ENCODE peak calls at places on chromosomes 3 and 15, in five cellular contexts. E is sigmoid colon, Q is suprapubic skin, X is body of pancreas, G is A549. O is an unnamed sample.
A peak's percentile ranks its signal among the peaks of the same experiment; 100 is the strongest.

GRCh38 chr15:50911001-50911400 is 2.5 kb downstream of the AP4E1 start:
- DNase-seq in Q (no peak), G (no peak), E (no peak), X (no peak), O (no peak)

GRCh38 chr3:7847521-7847920 is 654.1 kb upstream of the LMCD1 start:
- DNase-seq in Q (no peak), G (no peak), E (no peak), X (no peak), O (no peak)

GRCh38 chr3:9396301-9396631 is 1.1 kb upstream of the SETD5 start:
- DNase-seq in E (peak; percentile 97), G (peak; percentile 76), Q (peak; percentile 94), X (peak; percentile 84), O (peak; percentile 93)

GRCh38 chr3:58190882-58191281 is 19.9 kb downstream of the DNASE1L3 start:
- DNase-seq in X (no peak), G (no peak), Q (no peak), E (no peak), O (no peak)

GRCh38 chr3:172511783-172512357 is 11.4 kb downstream of the TNFSF10 start:
- DNase-seq in Q (no peak), G (no peak), E (no peak), X (no peak), O (no peak)

GRCh38 chr3:132414841-132415240 is 2.5 kb upstream of the DNAJC13 start:
- DNase-seq in X (no peak), E (no peak), G (no peak), Q (no peak), O (no peak)

GRCh38 chr3:153284282-153284938 is 122.4 kb downstream of the RAP2B start:
- DNase-seq in Q (no peak), E (peak; percentile 83), X (no peak), G (peak; percentile 49), O (peak; percentile 72)

GRCh38 chr3:37526511-37526910 is 335.2 kb upstream of the CTDSPL start:
- DNase-seq in Q (no peak), X (no peak), G (no peak), E (peak; percentile 89), O (no peak)

GRCh38 chr3:154100556-154100955 is 20.6 kb upstream of the ARHGEF26 start:
- DNase-seq in E (no peak), X (no peak), Q (no peak), G (no peak), O (no peak)

GRCh38 chr3:42051384-42052131 is 39.6 kb upstream of the TRAK1 start:
- DNase-seq in X (no peak), Q (peak; percentile 21), G (no peak), E (peak; percentile 20), O (peak; percentile 55)

GRCh38 chr15:82936966-82937647 is 15.4 kb downstream of the HOMER2 start:
- DNase-seq in E (no peak), X (no peak), Q (no peak), G (peak; percentile 57), O (no peak)

GRCh38 chr3:125051715-125052581 is 3.8 kb downstream of the HEG1 start:
- DNase-seq in X (no peak), Q (peak; percentile 85), E (peak; percentile 88), G (no peak), O (no peak)

GRCh38 chr3:142251951-142252350 is 26.6 kb upstream of the GK5 start:
- DNase-seq in Q (no peak), X (no peak), G (no peak), E (no peak), O (no peak)

GRCh38 chr3:134017490-134017889 is 12.2 kb downstream of the SLCO2A1 start:
- DNase-seq in G (no peak), Q (no peak), E (peak; percentile 39), X (no peak), O (no peak)

GRCh38 chr3:20230954-20231353 is 44.9 kb upstream of the SGO1 start:
- DNase-seq in E (no peak), X (no peak), G (no peak), Q (no peak), O (no peak)

GRCh38 chr3:10437995-10438901 is 67.1 kb downstream of the ATP2B2 start:
- DNase-seq in E (no peak), X (no peak), G (no peak), Q (no peak), O (no peak)

GRCh38 chr3:51617597-51617996 is 53.5 kb upstream of the TEX264 start:
- DNase-seq in X (no peak), G (no peak), E (no peak), Q (no peak), O (no peak)

GRCh38 chr15:101684384-101684783 is 32.2 kb upstream of the TM2D3 start:
- DNase-seq in Q (no peak), X (no peak), E (no peak), G (peak; percentile 58), O (peak; percentile 8)

GRCh38 chr3:42532229-42532628 is 29.8 kb downstream of the VIPR1 start:
- DNase-seq in G (no peak), Q (no peak), X (no peak), E (no peak), O (no peak)

GRCh38 chr3:125317761-125318496 is 57.2 kb downstream of the ZNF148 start:
- DNase-seq in G (no peak), E (no peak), Q (no peak), X (no peak), O (no peak)

GRCh38 chr3:141455603-141456327 is 31.1 kb upstream of the RASA2 start:
- DNase-seq in E (no peak), G (no peak), X (no peak), Q (no peak), O (no peak)

GRCh38 chr3:72145506-72146380 is 360.8 kb upstream of the PROK2 start:
- DNase-seq in G (no peak), X (peak; percentile 31), Q (no peak), E (no peak), O (peak; percentile 15)

GRCh38 chr3:187072102-187072501 is 67.2 kb downstream of the RPL39L start:
- DNase-seq in G (no peak), E (no peak), Q (no peak), X (no peak), O (no peak)

GRCh38 chr3:55162031-55162784 is 234.3 kb upstream of the LRTM1 start:
- DNase-seq in X (no peak), E (no peak), Q (no peak), G (no peak), O (no peak)

GRCh38 chr3:37282996-37283395 is 108.6 kb upstream of the LRRFIP2 start:
- DNase-seq in Q (no peak), G (no peak), X (no peak), E (no peak), O (peak; percentile 53)

GRCh38 chr3:111244760-111245159 is 173.1 kb downstream of the NECTIN3 start:
- DNase-seq in E (no peak), G (no peak), Q (no peak), X (no peak), O (no peak)

GRCh38 chr3:192571197-192571791 is 156.0 kb downstream of the FGF12 start:
- DNase-seq in Q (no peak), E (peak; percentile 70), X (peak; percentile 51), G (peak; percentile 6), O (no peak)

GRCh38 chr15:77025066-77025435 is 30.1 kb downstream of the PSTPIP1 start:
- DNase-seq in E (peak; percentile 46), Q (peak; percentile 63), G (no peak), X (no peak), O (no peak)
- TF ChIP-seq POLR2A in E (no peak), Q (no peak), G (no peak), X (no peak), O (no peak)

GRCh38 chr15:41332788-41333527 is at the start of gene NUSAP1:
- DNase-seq in X (no peak), G (peak; percentile 42), E (no peak), Q (peak; percentile 12), O (no peak)
- TF ChIP-seq POLR2A in X (no peak), G (peak; percentile 55), E (no peak), Q (no peak), O (peak; percentile 91)

GRCh38 chr15:84736375-84736774 is 12.0 kb upstream of the ZNF592 start:
- DNase-seq in X (no peak), Q (no peak), E (no peak), G (no peak), O (no peak)

GRCh38 chr15:84737005-84737404 is 11.4 kb upstream of the ZNF592 start:
- DNase-seq in G (no peak), E (no peak), Q (no peak), X (no peak), O (no peak)

GRCh38 chr15:84740691-84741090 is 7.7 kb upstream of the ZNF592 start:
- DNase-seq in G (no peak), X (no peak), E (no peak), Q (no peak), O (no peak)

GRCh38 chr15:84731774-84732173 is 15.8 kb upstream of the SEC11A start:
- DNase-seq in Q (no peak), E (no peak), X (no peak), G (no peak), O (no peak)

DNA sequence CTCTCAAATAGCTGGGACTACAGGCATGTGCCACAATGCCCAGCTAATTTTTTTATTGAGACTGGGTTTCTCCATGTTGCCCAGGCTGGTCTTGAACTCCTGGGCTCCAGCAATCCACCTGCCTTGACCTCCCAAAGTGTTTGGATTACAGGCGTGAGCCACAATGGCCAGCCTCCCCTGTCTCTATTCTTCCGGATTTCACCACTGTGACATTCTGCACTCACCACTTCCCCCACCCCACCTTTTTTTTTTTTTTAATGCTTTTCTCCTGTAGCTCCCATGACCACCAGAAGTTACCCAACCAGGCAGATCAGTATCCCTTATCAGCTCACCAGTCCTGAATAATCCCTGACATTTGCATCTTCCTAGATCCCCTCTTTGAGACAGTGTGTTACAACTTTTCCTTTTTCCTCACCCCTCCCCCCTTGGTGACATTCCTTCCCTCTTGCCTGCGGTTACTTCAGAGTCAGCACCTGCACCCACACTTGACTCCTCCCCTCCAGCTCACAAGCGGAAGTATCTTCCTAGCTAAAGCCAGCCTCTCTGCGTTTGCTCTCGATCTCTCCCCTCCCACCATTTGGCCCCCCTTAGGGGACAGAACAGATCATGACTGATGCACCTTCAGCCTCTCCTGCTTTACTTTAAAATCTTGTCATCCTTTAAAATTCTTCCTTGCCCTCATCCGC is 13.5 kb upstream of the ZNF592 start:
- DNase-seq in Q (no peak), X (peak; percentile 58), G (peak; percentile 88), E (peak; percentile 70), O (peak; percentile 62)
- TF ChIP-seq POLR2A in Q (no peak), X (peak; percentile 30), G (peak; percentile 35), E (no peak), O (peak; percentile 45)

GRCh38 chr15:63046927-63047760 is 4.6 kb downstream of the TPM1 start:
- DNase-seq in G (no peak), Q (no peak), E (no peak), X (no peak), O (no peak)
- TF ChIP-seq POLR2A in G (no peak), Q (no peak), E (no peak), X (peak; percentile 51), O (no peak)

GRCh38 chr3:48662753-48663488 is at the start of gene CELSR3:
- DNase-seq in G (peak; percentile 51), X (peak; percentile 39), E (no peak), Q (no peak), O (peak; percentile 91)
- TF ChIP-seq POLR2A in G (peak; percentile 65), X (no peak), E (no peak), Q (no peak), O (no peak)

O was measured in erythroblast.